ENCODE peak calls at places on chromosomes 1 and 21, in six cellular contexts. M is neural crest cell; X is AG10803; N is CD8-positive, alpha-beta T cell; V is cardiac fibroblast; H is body of pancreas. C is an unnamed sample.

GRCh38 chr21:39675595-39675994 is 62.9 kb downstream of the B3GALT5 start:
- DNase-seq in M (no peak), X (no peak), N (no peak), V (no peak), H (no peak), C (no peak)

GRCh38 chr1:237903961-237904360 is 13.2 kb upstream of the ZP4 start:
- DNase-seq in M (no peak), X (no peak), N (no peak), V (no peak), H (no peak), C (no peak)

GRCh38 chr1:6172549-6172948 is 7.6 kb downstream of the CHD5 start:
- DNase-seq in M (no peak), X (no peak), N (no peak), V (no peak), H (no peak), C (no peak)

GRCh38 chr21:46443910-46444309 is 14.8 kb upstream of the DIP2A start:
- DNase-seq in M (no peak), X (no peak), N (no peak), V (peak; percentile 23), H (no peak), C (no peak)

GRCh38 chr1:94063379-94063778 is 57.6 kb downstream of the ABCA4 start:
- DNase-seq in M (peak; percentile 17), X (peak; percentile 80), N (no peak), V (peak; percentile 90), H (peak; percentile 48), C (no peak)

GRCh38 chr1:160400284-160400645 is at the start of gene VANGL2:
- DNase-seq in M (peak; percentile 93), X (no peak), N (peak; percentile 26), V (peak; percentile 76), H (peak; percentile 84), C (peak; percentile 80)

GRCh38 chr1:73674945-73675561 is 522.9 kb downstream of the LRRIQ3 start:
- DNase-seq in M (no peak), X (peak; percentile 20), N (no peak), V (peak; percentile 4), H (no peak), C (peak; percentile 4)

GRCh38 chr1:172824199-172824598 is 165.3 kb downstream of the FASLG start:
- DNase-seq in M (no peak), X (peak; percentile 74), N (no peak), V (peak; percentile 21), H (no peak), C (no peak)

GRCh38 chr1:73623946-73624345 is 574.0 kb downstream of the LRRIQ3 start:
- DNase-seq in M (no peak), X (no peak), N (no peak), V (no peak), H (no peak), C (no peak)

GRCh38 chr21:44907966-44908364 is 12.7 kb downstream of the ITGB2 start:
- DNase-seq in M (no peak), X (no peak), N (no peak), V (peak; percentile 51), H (no peak), C (peak; percentile 58)

GRCh38 chr1:229025576-229025975 is 245.3 kb upstream of the RAB4A start:
- DNase-seq in M (no peak), X (no peak), N (no peak), V (no peak), H (no peak), C (no peak)

GRCh38 chr1:196070940-196071339 is 537.3 kb downstream of the KCNT2 start:
- DNase-seq in M (no peak), X (no peak), N (no peak), V (no peak), H (no peak), C (no peak)

GRCh38 chr1:100628631-100629081 is 90.7 kb downstream of the GPR88 start:
- DNase-seq in M (no peak), X (peak; percentile 24), N (no peak), V (no peak), H (no peak), C (no peak)

GRCh38 chr1:234372011-234372757 is 1.1 kb upstream of the COA6 start:
- DNase-seq in M (no peak), X (no peak), N (no peak), V (no peak), H (no peak), C (no peak)

GRCh38 chr21:34926784-34927548 is 122.1 kb downstream of the RUNX1 start:
- DNase-seq in M (no peak), X (peak; percentile 41), N (no peak), V (peak; percentile 63), H (no peak), C (no peak)

GRCh38 chr21:39313042-39313456 is 383 bp downstream of the BRWD1 start:
- DNase-seq in M (no peak), X (no peak), N (no peak), V (peak; percentile 7), H (peak; percentile 45), C (no peak)

GRCh38 chr1:210244746-210245367 is 12.3 kb downstream of the SERTAD4 start:
- DNase-seq in M (no peak), X (peak; percentile 79), N (no peak), V (peak; percentile 49), H (no peak), C (no peak)

GRCh38 chr1:46180082-46180616 is 3.9 kb upstream of the P3R3URF start:
- DNase-seq in M (no peak), X (no peak), N (no peak), V (no peak), H (no peak), C (no peak)

GRCh38 chr1:61922950-61923480 is 180.7 kb downstream of the PATJ start:
- DNase-seq in M (no peak), X (no peak), N (no peak), V (no peak), H (no peak), C (no peak)

GRCh38 chr1:61926597-61926996 is 184.3 kb downstream of the PATJ start:
- DNase-seq in M (no peak), X (no peak), N (no peak), V (no peak), H (no peak), C (no peak)

GRCh38 chr1:61925591-61926298 is 183.5 kb downstream of the PATJ start:
- DNase-seq in M (no peak), X (no peak), N (no peak), V (no peak), H (no peak), C (no peak)

GRCh38 chr1:61921435-61921834 is 179.2 kb downstream of the PATJ start:
- DNase-seq in M (no peak), X (no peak), N (no peak), V (no peak), H (no peak), C (no peak)
- TF ChIP-seq CTCF in M (peak; percentile 36), X (peak; percentile 23), N (no peak), V (peak; percentile 32), H (no peak), C (no peak)

DNA sequence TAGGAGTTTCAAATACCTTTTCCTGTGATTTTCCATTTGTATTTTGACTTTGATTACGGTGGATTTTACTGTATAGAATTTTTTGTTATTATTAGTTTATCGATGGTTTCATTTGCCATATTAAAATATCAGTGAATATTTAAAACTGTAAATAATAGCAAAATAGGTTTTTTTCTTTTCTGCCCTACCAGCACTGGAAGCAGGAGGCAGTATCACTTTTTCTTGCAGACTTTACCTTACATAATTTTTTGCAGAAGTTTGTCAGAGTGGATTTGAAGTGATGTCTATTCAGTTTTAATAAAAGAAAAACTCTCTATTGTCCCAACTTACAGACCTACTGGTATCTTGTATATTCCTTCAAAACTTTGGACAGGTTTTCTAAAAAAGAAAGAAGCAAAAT is 213.6 kb downstream of the CENPF start:
- DNase-seq in M (no peak), X (no peak), N (no peak), V (no peak), H (no peak), C (no peak)
- TF ChIP-seq CTCF in M (no peak), X (peak; percentile 14), N (no peak), V (peak; percentile 24), H (no peak), C (no peak)

DNA sequence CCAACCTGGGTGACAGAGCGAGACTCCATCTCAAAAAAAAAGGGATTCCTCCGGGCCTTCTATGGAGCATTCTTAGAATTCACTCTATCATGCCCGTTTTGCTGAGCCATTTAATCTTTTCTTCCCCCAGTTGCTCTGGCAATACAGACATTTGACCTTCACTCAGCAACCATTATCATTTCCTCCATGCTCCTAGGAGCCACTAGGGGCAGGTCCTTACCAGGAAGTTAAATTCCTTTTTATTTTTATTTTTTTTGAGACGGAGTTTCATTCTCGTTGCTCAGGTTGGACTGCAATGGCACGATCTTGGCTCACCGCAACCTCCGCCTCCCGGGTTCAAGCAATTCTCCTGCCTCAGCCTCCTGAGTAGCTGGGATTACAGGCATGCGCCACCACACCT is 9.7 kb upstream of the CGN start:
- DNase-seq in M (no peak), X (no peak), N (no peak), V (no peak), H (no peak), C (no peak)
- TF ChIP-seq CTCF in M (peak; percentile 57), X (peak; percentile 36), N (no peak), V (peak; percentile 43), H (peak; percentile 59), C (no peak)

DNA sequence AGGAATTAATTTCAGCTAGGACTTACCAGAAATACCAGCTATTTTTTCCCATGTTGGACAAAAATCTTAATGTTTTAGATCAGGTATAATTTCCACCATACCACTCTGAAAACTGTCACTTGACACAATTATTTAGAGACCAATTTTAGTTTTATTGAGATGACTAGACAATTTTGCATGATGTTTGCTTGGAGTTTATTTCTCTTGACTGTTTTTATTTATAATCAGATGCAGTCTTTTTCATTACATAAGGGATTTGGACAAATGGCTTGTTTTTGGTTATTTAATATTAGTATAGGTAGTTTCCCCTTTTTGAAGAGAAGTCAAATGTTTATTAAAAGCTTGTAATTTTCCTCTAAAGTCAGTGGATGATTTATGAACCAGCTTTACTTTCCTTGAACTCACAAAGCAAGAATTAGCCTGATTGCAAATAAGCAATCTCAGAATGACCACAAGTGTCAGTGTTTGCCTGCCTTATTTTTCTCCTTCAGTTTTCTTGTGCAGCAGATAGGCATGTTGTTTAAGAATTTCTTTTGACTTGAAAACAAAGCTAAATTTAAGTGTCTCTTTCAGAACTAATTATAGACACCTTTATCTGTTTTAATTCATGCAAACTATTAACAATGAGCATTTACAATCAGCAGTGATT is 3.8 kb upstream of the B3GALT2 start:
- DNase-seq in M (no peak), X (peak; percentile 56), N (no peak), V (peak; percentile 56), H (no peak), C (peak; percentile 4)
- TF ChIP-seq CTCF in M (peak; percentile 58), X (peak; percentile 61), N (no peak), V (peak; percentile 28), H (peak; percentile 41), C (no peak)

DNA sequence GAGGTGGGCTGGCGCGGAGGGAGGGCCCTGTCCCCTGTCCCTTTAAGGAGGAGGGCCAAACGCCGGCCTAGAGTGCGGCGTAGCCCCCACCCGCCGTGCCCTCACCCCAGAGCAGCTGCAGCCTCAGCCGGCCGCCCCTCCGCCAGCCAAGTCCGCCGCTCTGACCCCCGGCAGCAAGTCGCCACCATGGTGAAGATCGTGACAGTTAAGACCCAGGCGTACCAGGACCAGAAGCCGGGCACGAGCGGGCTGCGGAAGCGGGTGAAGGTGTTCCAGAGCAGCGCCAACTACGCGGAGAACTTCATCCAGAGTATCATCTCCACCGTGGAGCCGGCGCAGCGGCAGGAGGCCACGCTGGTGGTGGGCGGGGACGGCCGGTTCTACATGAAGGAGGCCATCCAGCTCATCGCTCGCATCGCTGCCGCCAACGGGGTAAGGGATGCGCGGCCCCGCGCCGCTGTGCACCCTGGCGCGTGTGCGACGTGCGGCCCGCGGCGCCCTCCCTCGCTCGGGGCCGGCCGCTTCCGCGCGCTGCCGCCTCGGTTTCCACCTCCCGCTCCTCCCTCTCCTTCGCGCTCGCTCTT is at the start of gene PGM1:
- DNase-seq in M (peak; percentile 62), X (peak; percentile 80), N (peak; percentile 69), V (peak; percentile 80), H (peak; percentile 75), C (peak; percentile 86)
- TF ChIP-seq CTCF in M (no peak), X (no peak), N (no peak), V (no peak), H (no peak), C (no peak)

GRCh38 chr1:155184835-155185782 is 11.5 kb downstream of the TRIM46 start:
- DNase-seq in M (no peak), X (no peak), N (no peak), V (no peak), H (peak; percentile 82), C (peak; percentile 86)
- TF ChIP-seq CTCF in M (no peak), X (no peak), N (no peak), V (no peak), H (peak; percentile 20), C (no peak)